ENCODE peak calls at places on chromosomes 13 and 19, in six cellular contexts. L, F, A, Q, H and S are unnamed samples. For H3K4me1, the result is how much of the 10 kb centered on the place peaks cover.

GRCh38 chr13:95356916-95357315 is 55.7 kb upstream of the ABCC4 start:
- DNase-seq in L (no peak), F (no peak), A (no peak), Q (no peak), H (peak), S (no peak)

GRCh38 chr19:33639034-33639681 is 17.4 kb downstream of the CHST8 start:
- DNase-seq in L (no peak), F (no peak), A (no peak), Q (no peak), H (no peak), S (no peak)

GRCh38 chr19:14048439-14049153 is 13.3 kb downstream of the PALM3 start:
- DNase-seq in L (no peak), F (peak), A (peak), Q (peak), H (no peak), S (peak)

GRCh38 chr19:48102870-48103751 is 7.5 kb downstream of the PLA2G4C start:
- DNase-seq in L (peak), F (peak), A (peak), Q (no peak), H (peak), S (peak)

GRCh38 chr19:43555185-43555770 is 20.0 kb downstream of the XRCC1 start:
- DNase-seq in L (peak), F (peak), A (peak), Q (peak), H (peak), S (peak)

GRCh38 chr13:27476943-27477681 is 26.7 kb upstream of the MTIF3 start:
- DNase-seq in L (no peak), F (peak), A (no peak), Q (peak), H (no peak), S (peak)

GRCh38 chr19:30788105-30788765 is 416.1 kb downstream of the ZNF536 start:
- DNase-seq in L (no peak), F (no peak), A (peak), Q (no peak), H (no peak), S (no peak)

GRCh38 chr19:17830567-17831418 is 9.5 kb upstream of the INSL3 start:
- DNase-seq in L (peak), F (peak), A (peak), Q (peak), H (peak), S (peak)

GRCh38 chr13:42547615-42548014 is 26.3 kb upstream of the TNFSF11 start:
- DNase-seq in L (no peak), F (no peak), A (no peak), Q (no peak), H (no peak), S (no peak)

GRCh38 chr13:62682788-62683187 is 1267.1 kb upstream of the PCDH20 start:
- DNase-seq in L (no peak), F (no peak), A (no peak), Q (no peak), H (no peak), S (no peak)

GRCh38 chr19:10808937-10809655 is 26.9 kb downstream of the TMED1 start:
- DNase-seq in L (no peak), F (peak), A (no peak), Q (peak), H (no peak), S (no peak)

GRCh38 chr13:46728777-46729176 is 68.2 kb downstream of the ESD start:
- DNase-seq in L (peak), F (peak), A (peak), Q (no peak), H (no peak), S (no peak)

GRCh38 chr13:36536546-36536945 is 104.3 kb downstream of the CCNA1 start:
- DNase-seq in L (no peak), F (no peak), A (no peak), Q (no peak), H (no peak), S (no peak)

GRCh38 chr19:40150170-40150569 is 41.1 kb upstream of the MAP3K10 start:
- DNase-seq in L (no peak), F (no peak), A (no peak), Q (no peak), H (no peak), S (no peak)

GRCh38 chr13:64371045-64371444 is 2859.1 kb downstream of the PCDH9 start:
- DNase-seq in L (no peak), F (peak), A (no peak), Q (no peak), H (no peak), S (no peak)

GRCh38 chr13:113022391-113023216 is 53.6 kb downstream of the MCF2L start:
- DNase-seq in L (no peak), F (no peak), A (peak), Q (no peak), H (peak), S (no peak)

GRCh38 chr19:426725-427445 is 17.9 kb upstream of the C2CD4C start:
- DNase-seq in L (no peak), F (no peak), A (no peak), Q (no peak), H (no peak), S (no peak)

DNA sequence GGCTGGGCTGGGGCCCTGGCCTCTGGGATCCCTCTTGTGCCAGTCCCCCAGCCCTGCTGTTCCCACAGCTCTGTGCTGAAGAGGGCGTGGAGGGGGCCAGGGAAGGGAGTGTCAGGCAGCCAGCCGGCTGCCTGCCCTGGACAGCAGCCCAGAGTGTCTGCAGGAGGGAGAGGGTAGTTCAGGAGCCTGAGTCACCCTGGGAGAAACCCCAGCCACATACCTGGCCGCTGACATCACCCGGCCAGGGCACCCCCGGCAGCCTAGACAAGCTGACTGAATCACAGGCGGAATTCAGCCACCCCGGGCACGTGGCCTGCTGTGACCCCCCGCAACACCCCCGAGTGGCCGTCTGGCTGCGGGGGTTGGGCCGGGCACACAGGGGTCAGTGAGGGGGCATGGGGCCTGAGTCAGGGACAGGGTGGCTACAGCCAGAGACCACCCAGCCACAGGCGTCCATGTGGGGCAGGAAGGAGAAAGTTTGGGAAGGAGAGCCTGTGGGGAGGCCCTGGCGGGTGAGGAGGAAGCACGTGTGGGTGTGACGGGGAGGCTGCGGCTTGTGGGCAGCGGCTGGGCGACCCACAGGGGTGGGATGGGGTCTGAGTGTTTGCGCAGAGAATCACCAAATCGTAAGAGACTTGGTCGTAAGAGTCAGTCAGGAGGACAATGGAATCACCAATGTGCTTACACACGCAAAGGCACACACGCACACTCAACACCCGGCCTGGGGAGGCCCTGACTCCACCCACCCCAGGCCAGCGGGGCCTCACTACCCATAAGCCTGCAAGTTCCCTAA is 11.9 kb upstream of the FOSB start:
- DNase-seq in L (no peak), F (peak), A (peak), Q (peak), H (peak), S (peak)
- H3K27ac ChIP-seq in L (no peak), F (peak), A (no peak), Q (peak), H (peak), S (peak)

GRCh38 chr13:49253997-49254396 is 6.3 kb downstream of the CDADC1 start:
- DNase-seq in L (no peak), F (no peak), A (no peak), Q (no peak), H (no peak), S (no peak)
- H3K4me1 ChIP-seq in L (under half), F (under half), A (under half), Q (under half), H (under half), S (under half)

GRCh38 chr13:110305001-110305400 is 2.0 kb downstream of the COL4A1 start:
- DNase-seq in L (no peak), F (no peak), A (no peak), Q (no peak), H (no peak), S (no peak)

GRCh38 chr13:110302154-110302553 is 4.8 kb downstream of the COL4A1 start:
- DNase-seq in L (no peak), F (no peak), A (no peak), Q (no peak), H (no peak), S (no peak)

GRCh38 chr13:110302986-110303385 is 4.0 kb downstream of the COL4A1 start:
- DNase-seq in L (no peak), F (no peak), A (no peak), Q (no peak), H (no peak), S (no peak)

GRCh38 chr13:110304256-110304655 is 2.7 kb downstream of the COL4A1 start:
- DNase-seq in L (no peak), F (no peak), A (no peak), Q (no peak), H (no peak), S (no peak)

DNA sequence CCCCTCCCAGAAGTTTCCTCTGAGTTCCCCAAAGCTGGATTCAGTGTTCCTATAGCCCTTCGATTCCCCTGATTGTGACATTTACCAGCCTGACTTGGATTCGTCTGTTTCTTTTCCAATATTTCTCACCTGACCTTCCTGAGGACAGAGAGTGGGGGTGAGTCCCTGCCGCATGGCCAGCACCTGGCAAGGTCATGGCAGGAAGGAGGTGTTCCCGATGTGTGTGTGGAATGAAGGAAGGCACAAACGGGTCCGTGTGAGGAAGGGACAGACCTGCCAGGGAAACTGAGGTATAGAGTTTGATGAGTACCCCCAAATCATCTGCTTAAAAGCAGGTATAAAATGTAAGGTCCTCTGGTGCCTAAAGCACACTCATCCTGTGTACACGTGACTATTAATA is 3.3 kb downstream of the COL4A1 start:
- DNase-seq in L (no peak), F (no peak), A (no peak), Q (no peak), H (no peak), S (no peak)
- H3K4me3 ChIP-seq in L (no peak), F (no peak), A (no peak), Q (peak), H (no peak), S (no peak)

GRCh38 chr19:58035863-58036262 is 2.0 kb downstream of the ZSCAN1 start:
- DNase-seq in L (no peak), F (no peak), A (no peak), Q (no peak), H (no peak), S (no peak)

GRCh38 chr19:58038688-58039204 is 4.9 kb downstream of the ZSCAN1 start:
- DNase-seq in L (no peak), F (no peak), A (peak), Q (no peak), H (no peak), S (no peak)

GRCh38 chr19:58037927-58038687 is 4.3 kb downstream of the ZSCAN1 start:
- DNase-seq in L (no peak), F (no peak), A (peak), Q (no peak), H (no peak), S (no peak)

GRCh38 chr19:58034476-58034790 is 608 bp downstream of the ZSCAN1 start:
- DNase-seq in L (no peak), F (no peak), A (peak), Q (no peak), H (no peak), S (no peak)

GRCh38 chr19:58033741-58034475 is at the start of gene ZSCAN1:
- DNase-seq in L (no peak), F (no peak), A (peak), Q (peak), H (peak), S (peak)
- H3K27ac ChIP-seq in L (no peak), F (no peak), A (peak), Q (peak), H (peak), S (no peak)

GRCh38 chr19:7393459-7393858 is 44.7 kb downstream of the ARHGEF18 start:
- DNase-seq in L (no peak), F (no peak), A (no peak), Q (no peak), H (no peak), S (no peak)
- H3K4me1 ChIP-seq in L (under half), F (half or more), A (under half), Q (half or more), H (under half), S (half or more)

GRCh38 chr19:1447565-1447903 is 2.4 kb upstream of the APC2 start:
- DNase-seq in L (no peak), F (no peak), A (no peak), Q (no peak), H (no peak), S (no peak)

GRCh38 chr19:1447944-1448343 is 2.0 kb upstream of the APC2 start:
- DNase-seq in L (no peak), F (no peak), A (no peak), Q (no peak), H (no peak), S (no peak)

GRCh38 chr19:1451916-1452801 is 2.2 kb downstream of the APC2 start:
- DNase-seq in L (no peak), F (no peak), A (peak), Q (no peak), H (no peak), S (no peak)

GRCh38 chr19:1450735-1451669 is 1.1 kb downstream of the APC2 start:
- DNase-seq in L (no peak), F (no peak), A (no peak), Q (no peak), H (no peak), S (no peak)

GRCh38 chr19:1449467-1450442 is at the start of gene APC2:
- DNase-seq in L (no peak), F (no peak), A (peak), Q (no peak), H (no peak), S (no peak)
- H3K4me3 ChIP-seq in L (peak), F (peak), A (peak), Q (peak), H (no peak), S (no peak)

DNA sequence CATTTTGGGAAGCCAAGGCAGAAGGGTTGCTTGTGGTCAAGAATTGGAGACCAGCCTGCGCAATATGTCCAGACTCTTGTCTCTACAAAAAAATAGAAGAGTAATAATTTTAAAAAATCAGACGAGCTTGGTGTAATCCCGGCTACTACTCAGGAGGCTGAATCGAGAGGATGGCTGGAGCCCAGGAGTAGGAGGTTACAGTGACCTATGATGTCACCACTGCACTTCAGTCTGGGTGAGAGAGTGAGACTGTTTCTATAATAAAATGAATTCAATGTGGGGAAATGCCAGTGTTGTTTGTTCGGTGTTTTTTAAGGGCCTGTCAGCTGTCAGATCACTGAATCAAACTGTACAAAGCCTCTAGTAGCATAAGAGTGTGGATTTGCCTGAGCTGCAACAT is 1.2 kb upstream of the FBXL3 start:
- DNase-seq in L (no peak), F (no peak), A (no peak), Q (no peak), H (no peak), S (no peak)
- H3K27ac ChIP-seq in L (no peak), F (no peak), A (no peak), Q (peak), H (no peak), S (no peak)

DNA sequence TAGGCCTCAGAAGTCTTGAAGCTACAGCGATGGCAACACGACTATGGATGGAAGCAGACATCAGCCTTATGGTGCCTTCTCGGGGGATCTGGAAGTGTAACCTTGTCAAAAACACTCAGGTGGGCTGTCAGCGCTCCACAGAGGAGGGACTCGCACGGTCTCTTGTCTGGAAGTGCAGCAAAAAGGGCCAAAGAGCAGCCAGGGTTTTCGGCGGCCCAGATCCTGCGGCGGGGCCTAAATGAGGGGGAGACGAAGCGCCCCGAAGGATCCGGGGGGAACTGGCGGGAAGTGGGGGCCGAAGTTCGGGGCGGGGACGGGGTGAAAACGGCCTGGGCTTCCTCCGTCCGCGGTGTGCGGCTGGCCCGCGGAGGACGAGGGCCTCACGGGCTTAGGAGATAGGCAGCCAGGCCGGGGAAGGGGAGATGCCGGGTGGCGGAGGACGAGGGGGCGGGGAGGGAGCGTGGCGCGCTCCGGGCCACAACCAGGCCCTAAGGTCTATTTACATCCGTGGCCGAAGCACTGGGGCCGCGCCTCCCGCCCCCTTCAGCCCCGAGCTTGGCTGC is 637 bp downstream of the RANBP3 start:
- DNase-seq in L (no peak), F (no peak), A (no peak), Q (no peak), H (no peak), S (no peak)
- H3K4me1 ChIP-seq in L (under half), F (under half), A (under half), Q (half or more), H (under half), S (half or more)

DNA sequence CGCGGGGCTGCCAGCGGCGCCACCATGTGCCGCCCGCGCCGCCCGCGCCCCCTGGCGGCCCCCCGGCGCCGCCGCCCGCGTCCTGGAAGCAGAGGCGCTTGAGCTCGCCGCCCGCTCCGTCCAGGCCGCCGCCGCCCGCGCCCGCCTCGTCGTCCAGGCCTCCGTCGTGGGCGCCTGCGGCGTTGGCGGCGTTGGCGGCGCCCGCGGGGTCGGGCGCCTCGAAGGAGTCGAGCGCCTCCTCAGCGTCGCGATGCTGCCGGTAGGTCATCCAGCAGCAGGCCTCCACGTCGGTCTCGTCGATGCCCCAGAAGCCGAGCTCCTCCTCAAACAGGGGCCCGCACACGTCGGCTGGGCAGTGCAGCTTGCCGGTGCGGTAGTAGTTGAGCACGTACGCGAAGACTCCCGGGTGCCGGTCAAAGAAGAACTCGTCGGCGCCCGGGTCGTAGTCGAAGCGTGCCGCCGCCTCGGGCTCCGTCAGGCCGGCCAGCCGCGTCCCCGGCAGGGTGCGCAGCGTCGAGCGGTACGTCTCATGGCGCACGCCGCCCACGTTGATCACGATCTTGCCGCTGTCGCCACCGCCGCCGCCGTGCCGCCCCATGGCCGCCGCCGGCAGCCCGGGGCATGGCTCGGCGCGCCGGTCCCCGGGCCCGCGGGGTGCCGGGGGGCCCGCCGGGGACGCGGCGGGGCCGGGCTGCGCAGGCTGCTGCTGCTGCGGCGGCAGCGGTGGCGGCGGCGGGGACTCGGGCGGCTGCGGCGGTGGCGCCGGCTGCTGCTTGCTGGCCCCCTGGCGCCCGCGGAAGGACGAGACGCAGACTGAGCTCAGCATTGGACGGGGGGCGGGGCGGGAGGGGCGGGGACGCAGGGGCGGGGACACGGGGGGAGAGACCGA is 676 bp downstream of the KCNC3 start:
- DNase-seq in L (no peak), F (peak), A (peak), Q (no peak), H (no peak), S (peak)
- H3K4me3 ChIP-seq in L (peak), F (peak), A (peak), Q (peak), H (peak), S (no peak)